ENCODE peak calls at places on chromosome 19, in four cellular contexts. Y, S, A and G are unnamed samples.

GRCh38 chr19:2476451-2477140 is 669 bp downstream of the GADD45B start:
- DNase-seq in Y (no peak), S (peak; percentile 74), A (peak; percentile 74), G (peak; percentile 80)

GRCh38 chr19:14555918-14556661 is 15.8 kb downstream of the NDUFB7 start:
- DNase-seq in Y (peak; percentile 30), S (peak; percentile 34), A (no peak), G (peak; percentile 52)

GRCh38 chr19:52270266-52270885 is 989 bp downstream of the ZNF766 start:
- DNase-seq in Y (no peak), S (peak; percentile 17), A (peak; percentile 47), G (no peak)

GRCh38 chr19:9309974-9310446 is 372 bp upstream of the ZNF699 start:
- DNase-seq in Y (peak; percentile 95), S (peak; percentile 84), A (peak; percentile 97), G (peak; percentile 92)

GRCh38 chr19:29855771-29856510 is 44.1 kb downstream of the CCNE1 start:
- DNase-seq in Y (no peak), S (no peak), A (no peak), G (no peak)

GRCh38 chr19:46371371-46371901 is 24.5 kb downstream of the PPP5C start:
- DNase-seq in Y (no peak), S (peak; percentile 28), A (no peak), G (no peak)

GRCh38 chr19:40613669-40614594 is 12.8 kb downstream of the LTBP4 start:
- DNase-seq in Y (peak; percentile 92), S (peak; percentile 72), A (peak; percentile 88), G (peak; percentile 95)

GRCh38 chr19:28217064-28217463 is 995.9 kb downstream of the UQCRFS1 start:
- DNase-seq in Y (peak; percentile 49), S (no peak), A (peak; percentile 56), G (no peak)

GRCh38 chr19:19285723-19286122 is 12.6 kb upstream of the TM6SF2 start:
- DNase-seq in Y (no peak), S (no peak), A (no peak), G (no peak)

GRCh38 chr19:14434543-14435319 is 1.6 kb downstream of the PKN1 start:
- DNase-seq in Y (no peak), S (peak; percentile 72), A (no peak), G (peak; percentile 87)

GRCh38 chr19:5172859-5173577 is 167.6 kb downstream of the PTPRS start:
- DNase-seq in Y (no peak), S (peak; percentile 98), A (no peak), G (peak; percentile 93)

GRCh38 chr19:2229103-2230028 is 6.8 kb downstream of the PLEKHJ1 start:
- DNase-seq in Y (no peak), S (no peak), A (no peak), G (no peak)

GRCh38 chr19:35223856-35224505 is 4.6 kb downstream of the FAM187B start:
- DNase-seq in Y (no peak), S (no peak), A (no peak), G (no peak)

GRCh38 chr19:42207767-42208259 is 9.7 kb downstream of the DEDD2 start:
- DNase-seq in Y (no peak), S (peak; percentile 89), A (no peak), G (peak; percentile 89)

GRCh38 chr19:29520390-29520789 is 5.4 kb upstream of the VSTM2B start:
- DNase-seq in Y (no peak), S (no peak), A (no peak), G (no peak)

GRCh38 chr19:7940841-7941240 is 2.6 kb downstream of the TIMM44 start:
- DNase-seq in Y (no peak), S (no peak), A (no peak), G (no peak)

GRCh38 chr19:36115453-36116343 is at the start of gene TBCB:
- DNase-seq in Y (no peak), S (peak; percentile 28), A (no peak), G (peak; percentile 57)

GRCh38 chr19:7582446-7582845 is 13.2 kb upstream of the CAMSAP3 start:
- DNase-seq in Y (no peak), S (no peak), A (no peak), G (no peak)

GRCh38 chr19:18020212-18021067 is 12.5 kb downstream of the ARRDC2 start:
- DNase-seq in Y (no peak), S (peak; percentile 49), A (no peak), G (peak; percentile 57)

GRCh38 chr19:38028913-38029565 is 122.0 kb downstream of the SIPA1L3 start:
- DNase-seq in Y (no peak), S (peak; percentile 44), A (no peak), G (no peak)

GRCh38 chr19:23395041-23395721 is at the start of gene ZNF91:
- DNase-seq in Y (peak; percentile 97), S (peak; percentile 96), A (peak; percentile 87), G (peak; percentile 96)

GRCh38 chr19:53545271-53546065 is 7.5 kb downstream of the ZNF331 start:
- DNase-seq in Y (no peak), S (peak; percentile 80), A (no peak), G (peak; percentile 47)

GRCh38 chr19:8361921-8362793 is 1.8 kb upstream of the ANGPTL4 start:
- DNase-seq in Y (no peak), S (peak; percentile 99), A (no peak), G (peak; percentile 99)

GRCh38 chr19:4929186-4929585 is 19.9 kb downstream of the UHRF1 start:
- DNase-seq in Y (no peak), S (no peak), A (no peak), G (no peak)

GRCh38 chr19:1882089-1882785 is 3.1 kb downstream of the ABHD17A start:
- DNase-seq in Y (peak; percentile 25), S (no peak), A (no peak), G (no peak)

GRCh38 chr19:32318884-32319520 is 26.4 kb upstream of the ZNF507 start:
- DNase-seq in Y (peak; percentile 80), S (no peak), A (peak; percentile 73), G (peak; percentile 25)

GRCh38 chr19:31171936-31172335 is 177.3 kb downstream of the TSHZ3 start:
- DNase-seq in Y (peak; percentile 2), S (no peak), A (no peak), G (no peak)

GRCh38 chr19:39679056-39679790 is 23.5 kb downstream of the LGALS16 start:
- DNase-seq in Y (no peak), S (no peak), A (no peak), G (no peak)

GRCh38 chr19:5988520-5989387 is 10.8 kb upstream of the RANBP3 start:
- DNase-seq in Y (no peak), S (peak; percentile 25), A (no peak), G (no peak)

GRCh38 chr19:13226983-13227382 is 76.8 kb downstream of the IER2 start:
- DNase-seq in Y (no peak), S (no peak), A (no peak), G (no peak)

GRCh38 chr19:13229246-13229645 is 79.0 kb downstream of the IER2 start:
- DNase-seq in Y (no peak), S (no peak), A (no peak), G (no peak)

GRCh38 chr19:13225085-13225484 is 74.9 kb downstream of the IER2 start:
- DNase-seq in Y (no peak), S (no peak), A (no peak), G (no peak)

GRCh38 chr19:13228561-13228960 is 78.3 kb downstream of the IER2 start:
- DNase-seq in Y (no peak), S (no peak), A (no peak), G (no peak)

GRCh38 chr19:13225973-13226865 is 76.0 kb downstream of the IER2 start:
- DNase-seq in Y (no peak), S (no peak), A (no peak), G (no peak)
- H3K4ac ChIP-seq in Y (no peak overlapping the region), S (no peak overlapping the region), A (no peak overlapping the region), G (no peak overlapping the region)

GRCh38 chr19:44955500-44956439 is 590 bp downstream of the CLPTM1 start:
- DNase-seq in Y (no peak), S (no peak), A (no peak), G (peak; percentile 11)
- H2AK5ac ChIP-seq in Y (no peak overlapping the region), S (peak overlapping the region; percentile 87), A (peak overlapping the region; percentile 16), G (no peak overlapping the region)

GRCh38 chr19:47628058-47628771 is 19.3 kb downstream of the BICRA start:
- DNase-seq in Y (no peak), S (no peak), A (no peak), G (no peak)
- H3K4ac ChIP-seq in Y (no peak overlapping the region), S (no peak overlapping the region), A (no peak overlapping the region), G (no peak overlapping the region)

GRCh38 chr19:48738557-48739399 is 1.6 kb downstream of the RASIP1 start:
- DNase-seq in Y (peak; percentile 99), S (peak; percentile 65), A (peak; percentile 99), G (peak; percentile 77)

GRCh38 chr19:48740705-48741030 is 258 bp upstream of the RASIP1 start:
- DNase-seq in Y (no peak), S (no peak), A (no peak), G (no peak)

GRCh38 chr19:48739400-48739825 is 997 bp downstream of the RASIP1 start:
- DNase-seq in Y (no peak), S (no peak), A (no peak), G (no peak)

GRCh38 chr19:48741222-48741999 is 1.0 kb upstream of the RASIP1 start:
- DNase-seq in Y (peak; percentile 78), S (no peak), A (peak; percentile 97), G (no peak)

DNA sequence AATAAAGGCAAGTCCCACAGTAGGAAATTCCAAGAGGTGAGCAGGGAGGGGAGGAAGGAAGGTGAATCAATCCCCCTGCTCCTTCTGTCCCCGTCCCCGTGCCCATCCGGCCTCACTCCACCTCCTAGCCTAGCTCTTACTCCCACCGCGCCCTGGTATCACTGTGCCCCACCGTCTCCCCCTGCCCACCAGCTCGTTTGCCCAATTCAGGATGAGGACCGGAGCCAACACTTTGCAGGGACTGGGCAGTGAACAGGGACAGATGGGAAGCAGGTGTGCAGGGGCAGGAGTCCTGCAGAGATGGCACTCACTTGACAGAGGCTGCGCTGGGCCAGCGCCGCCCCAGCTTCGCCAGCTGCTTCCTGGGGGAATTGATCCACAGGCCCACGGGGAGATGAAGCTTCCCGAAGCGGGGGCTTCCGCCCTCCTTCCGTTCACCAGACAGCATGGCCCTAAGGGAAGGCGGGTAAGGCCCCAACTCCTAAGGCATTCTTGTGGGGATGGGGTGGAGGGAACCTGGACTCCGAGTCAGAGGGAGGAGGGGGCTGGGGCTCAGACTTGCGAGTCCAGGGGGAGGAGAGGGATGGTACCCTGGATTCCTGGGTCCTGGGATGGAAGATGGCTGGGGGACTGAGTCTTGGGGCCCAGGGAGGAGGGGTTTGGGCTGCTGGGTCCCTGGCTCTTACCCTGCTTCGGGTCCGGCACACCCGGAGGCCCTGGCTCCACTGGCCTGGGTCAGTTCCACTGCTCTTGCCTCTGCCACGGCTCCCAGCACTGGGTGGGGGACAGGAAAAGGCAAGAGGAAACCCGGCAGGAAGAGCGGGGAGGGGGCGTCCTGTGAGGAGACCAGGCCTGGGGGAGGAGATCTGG is at the start of gene RASIP1:
- DNase-seq in Y (no peak), S (no peak), A (no peak), G (no peak)
- H2AK5ac ChIP-seq in Y (no peak within 1 kb of the TSS), S (no peak within 1 kb of the TSS), A (no peak within 1 kb of the TSS), G (no peak within 1 kb of the TSS)

GRCh38 chr19:47509170-47509847 is 5.6 kb downstream of the NAPA start:
- DNase-seq in Y (no peak), S (no peak), A (no peak), G (no peak)
- H3K4ac ChIP-seq in Y (no peak overlapping the region), S (no peak overlapping the region), A (no peak overlapping the region), G (no peak overlapping the region)

DNA sequence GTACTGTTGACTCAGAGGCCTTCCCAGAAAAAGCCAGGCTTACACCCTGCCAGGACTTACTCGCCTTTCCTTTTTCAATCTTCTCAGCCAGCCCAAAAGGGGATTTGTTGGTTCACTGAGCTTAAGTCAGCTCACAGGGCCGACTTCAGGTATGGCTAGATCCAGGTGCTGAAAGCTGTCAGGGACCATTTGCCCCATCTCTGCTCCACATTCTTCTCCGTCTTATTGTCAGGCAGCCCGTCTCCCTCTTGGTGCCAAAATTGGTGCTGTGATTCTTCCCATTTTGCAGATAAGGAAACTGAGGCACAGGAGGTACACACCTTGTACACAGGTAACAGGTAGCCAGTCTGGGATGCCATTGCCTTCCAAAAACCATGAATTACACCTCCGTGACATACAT is 2.4 kb downstream of the C19orf38 start:
- DNase-seq in Y (no peak), S (no peak), A (no peak), G (no peak)
- H2AK5ac ChIP-seq in Y (no peak overlapping the region), S (no peak overlapping the region), A (no peak overlapping the region), G (no peak overlapping the region)